ENCODE peak calls at places on chromosomes 1 and 21, in four cellular contexts. M is neuronal stem cell; E is HEK293T; H is CD8-positive, alpha-beta memory T cell. A is an unnamed sample.

GRCh38 chr1:54798769-54799641 is 2.1 kb downstream of the TTC22 start:
- DNase-seq in M (no peak), E (no peak), H (no peak), A (no peak)

GRCh38 chr1:34870395-34870794 is 10.8 kb upstream of the SMIM12 start:
- DNase-seq in M (no peak), E (no peak), H (no peak), A (no peak)

GRCh38 chr1:35171579-35171978 is 21.4 kb downstream of the SFPQ start:
- DNase-seq in M (no peak), E (no peak), H (no peak), A (no peak)

GRCh38 chr1:8651962-8652361 is 165.5 kb downstream of the RERE start:
- DNase-seq in M (no peak), E (no peak), H (no peak), A (no peak)

GRCh38 chr1:221487781-221488520 is 253.9 kb downstream of the DUSP10 start:
- DNase-seq in M (no peak), E (no peak), H (no peak), A (no peak)

GRCh38 chr1:110554871-110555801 is 36.2 kb upstream of the KCNA10 start:
- DNase-seq in M (peak), E (peak), H (peak), A (peak)

GRCh38 chr1:15718199-15718601 is 17.9 kb upstream of the SLC25A34 start:
- DNase-seq in M (no peak), E (no peak), H (no peak), A (no peak)

GRCh38 chr1:229268505-229268904 is 2.4 kb upstream of the RAB4A start:
- DNase-seq in M (no peak), E (no peak), H (no peak), A (no peak)

GRCh38 chr1:33324677-33325417 is 3.9 kb upstream of the A3GALT2 start:
- DNase-seq in M (no peak), E (no peak), H (no peak), A (no peak)

GRCh38 chr1:78006491-78006890 is 1.8 kb downstream of the DNAJB4 start:
- DNase-seq in M (no peak), E (no peak), H (no peak), A (no peak)

GRCh38 chr21:43277481-43278351 is 108.9 kb downstream of the CRYAA start:
- DNase-seq in M (no peak), E (no peak), H (no peak), A (no peak)

GRCh38 chr1:20395255-20395654 is 90.8 kb downstream of the CAMK2N1 start:
- DNase-seq in M (no peak), E (no peak), H (no peak), A (no peak)

GRCh38 chr1:7588457-7588827 is 182.7 kb upstream of the VAMP3 start:
- DNase-seq in M (no peak), E (no peak), H (no peak), A (no peak)

GRCh38 chr1:234842726-234843641 is 233.0 kb upstream of the IRF2BP2 start:
- DNase-seq in M (no peak), E (no peak), H (peak), A (no peak)

GRCh38 chr21:35319684-35320083 is 270.6 kb upstream of the RUNX1 start:
- DNase-seq in M (no peak), E (no peak), H (no peak), A (no peak)

GRCh38 chr1:54016343-54017282 is 1.4 kb downstream of the LDLRAD1 start:
- DNase-seq in M (no peak), E (no peak), H (no peak), A (no peak)

GRCh38 chr1:184385863-184386262 is 966 bp upstream of the C1orf21 start:
- DNase-seq in M (no peak), E (no peak), H (no peak), A (no peak)